ENCODE peak calls at places on chromosomes 1 and 21, in ten cellular contexts. V is DMS79; Y is NCI-H1417 treated with DMSO at 0.1 percent for 48 hours; Z is HT-29; K is stimulated activated CD4-positive, alpha-beta T cell treated with anti-CD3 and anti-CD28 coated beads, Interleukin-15, amount 100 ng/mL, for 1 hour; B is T-helper 2 cell; P is GM06990; W is NCI-H345; F is CD8-positive, alpha-beta memory T cell; Q is SK-MEL-5. C is an unnamed sample.

GRCh38 chr21:26852422-26852821 is 7.2 kb upstream of the ADAMTS1 start:
- DNase-seq in V (no peak), Y (no peak), Z (no peak), K (no peak), B (no peak), P (no peak), W (no peak), F (no peak), Q (no peak), C (no peak)

GRCh38 chr1:116334015-116334547 is 39.0 kb upstream of the ATP1A1 start:
- DNase-seq in V (no peak), Y (no peak), Z (no peak), K (no peak), B (no peak), P (no peak), W (no peak), F (no peak), Q (peak; percentile 23), C (no peak)

GRCh38 chr1:25472494-25472893 is 41.8 kb downstream of the MACO1 start:
- DNase-seq in V (no peak), Y (no peak), Z (no peak), K (no peak), B (no peak), P (no peak), W (no peak), F (no peak), Q (no peak), C (no peak)

GRCh38 chr1:180187626-180188025 is 33.0 kb downstream of the QSOX1 start:
- DNase-seq in V (no peak), Y (no peak), Z (no peak), K (no peak), B (no peak), P (no peak), W (no peak), F (no peak), Q (no peak), C (no peak)

GRCh38 chr1:208291923-208292711 is 47.9 kb upstream of the PLXNA2 start:
- DNase-seq in V (peak; percentile 66), Y (no peak), Z (no peak), K (no peak), B (no peak), P (no peak), W (no peak), F (no peak), Q (no peak), C (no peak)

GRCh38 chr1:227318003-227318851 is at the start of gene CDC42BPA:
- DNase-seq in V (peak; percentile 92), Y (no peak), Z (peak; percentile 82), K (peak; percentile 17), B (peak; percentile 51), P (peak; percentile 27), W (peak; percentile 86), F (peak; percentile 55), Q (peak; percentile 88), C (peak; percentile 83)

GRCh38 chr1:199550384-199551067 is 477.0 kb upstream of the NR5A2 start:
- DNase-seq in V (no peak), Y (no peak), Z (no peak), K (no peak), B (no peak), P (no peak), W (no peak), F (no peak), Q (no peak), C (peak; percentile 11)

GRCh38 chr1:38923607-38924006 is 18.0 kb downstream of the RHBDL2 start:
- DNase-seq in V (no peak), Y (no peak), Z (no peak), K (no peak), B (no peak), P (no peak), W (no peak), F (no peak), Q (no peak), C (no peak)

GRCh38 chr1:154574715-154575114 is 7.1 kb downstream of the CHRNB2 start:
- DNase-seq in V (peak; percentile 7), Y (peak; percentile 14), Z (no peak), K (no peak), B (no peak), P (no peak), W (peak; percentile 92), F (no peak), Q (no peak), C (no peak)

GRCh38 chr1:186662752-186663151 is 17.5 kb downstream of the PTGS2 start:
- DNase-seq in V (no peak), Y (no peak), Z (no peak), K (no peak), B (no peak), P (no peak), W (no peak), F (no peak), Q (no peak), C (no peak)

GRCh38 chr1:167488786-167489185 is 29.5 kb downstream of the CD247 start:
- DNase-seq in V (peak; percentile 25), Y (no peak), Z (no peak), K (no peak), B (no peak), P (no peak), W (no peak), F (no peak), Q (no peak), C (no peak)

GRCh38 chr1:109532365-109533136 is 7.1 kb upstream of the GPR61 start:
- DNase-seq in V (peak; percentile 45), Y (no peak), Z (peak; percentile 85), K (peak; percentile 86), B (peak; percentile 83), P (peak; percentile 70), W (peak; percentile 87), F (peak; percentile 93), Q (peak; percentile 78), C (peak; percentile 85)

GRCh38 chr1:51664412-51665240 is 47.7 kb downstream of the OSBPL9 start:
- DNase-seq in V (peak; percentile 86), Y (no peak), Z (no peak), K (no peak), B (no peak), P (no peak), W (no peak), F (no peak), Q (no peak), C (no peak)

GRCh38 chr1:166283190-166283589 is 116.4 kb upstream of the FAM78B start:
- DNase-seq in V (no peak), Y (no peak), Z (no peak), K (no peak), B (no peak), P (no peak), W (no peak), F (no peak), Q (no peak), C (no peak)

GRCh38 chr1:24786191-24786590 is 40.9 kb downstream of the CLIC4 start:
- DNase-seq in V (no peak), Y (no peak), Z (no peak), K (no peak), B (no peak), P (no peak), W (no peak), F (no peak), Q (no peak), C (no peak)

GRCh38 chr1:43276673-43277072 is 6.9 kb downstream of the TMEM125 start:
- DNase-seq in V (no peak), Y (no peak), Z (no peak), K (no peak), B (no peak), P (no peak), W (no peak), F (no peak), Q (no peak), C (no peak)